ENCODE peak calls at places on chromosomes 1 and 21, in five cellular contexts. Z is HepG2, I is K562, B is HCT116, F is GM12878. C is an unnamed sample.

GRCh38 chr1:169858467-169858866 is 35.2 kb downstream of the SCYL3 start:
- DNase-seq in Z (no peak), F (no peak), I (no peak), B (no peak), C (peak; percentile 45)

GRCh38 chr1:243465738-243466137 is 209.9 kb downstream of the SDCCAG8 start:
- DNase-seq in I (no peak), F (no peak), Z (no peak), B (no peak), C (no peak)

GRCh38 chr21:44285547-44285992 is at the start of gene AIRE:
- DNase-seq in Z (no peak), I (no peak), F (no peak), B (no peak), C (no peak)

GRCh38 chr1:201137579-201138310 is 10.8 kb upstream of the ASCL5 start:
- DNase-seq in Z (no peak), B (no peak), I (no peak), F (no peak), C (no peak)

GRCh38 chr1:223423641-223424233 is 30.5 kb downstream of the CCDC185 start:
- DNase-seq in F (no peak), I (no peak), B (peak; percentile 6), Z (no peak), C (no peak)

GRCh38 chr1:177952249-177952648 is 17.6 kb downstream of the SEC16B start:
- DNase-seq in B (no peak), I (no peak), Z (no peak), F (no peak), C (no peak)

GRCh38 chr1:156146006-156146748 is 7.2 kb upstream of the SEMA4A start:
- DNase-seq in B (peak; percentile 74), I (peak; percentile 66), F (peak; percentile 66), Z (peak; percentile 86), C (peak; percentile 92)

GRCh38 chr1:42484382-42484781 is 21.3 kb downstream of the CCDC30 start:
- DNase-seq in B (no peak), I (no peak), Z (peak; percentile 7), F (no peak), C (no peak)

GRCh38 chr1:172845371-172845770 is 186.5 kb downstream of the FASLG start:
- DNase-seq in B (no peak), Z (no peak), F (no peak), I (no peak), C (no peak)

GRCh38 chr1:31714442-31715096 is 10.8 kb upstream of the COL16A1 start:
- DNase-seq in F (no peak), Z (peak; percentile 39), I (peak; percentile 67), B (no peak), C (no peak)

GRCh38 chr1:183030053-183030452 is 6.8 kb downstream of the LAMC1 start:
- DNase-seq in F (no peak), B (no peak), I (no peak), Z (peak; percentile 97), C (no peak)

DNA sequence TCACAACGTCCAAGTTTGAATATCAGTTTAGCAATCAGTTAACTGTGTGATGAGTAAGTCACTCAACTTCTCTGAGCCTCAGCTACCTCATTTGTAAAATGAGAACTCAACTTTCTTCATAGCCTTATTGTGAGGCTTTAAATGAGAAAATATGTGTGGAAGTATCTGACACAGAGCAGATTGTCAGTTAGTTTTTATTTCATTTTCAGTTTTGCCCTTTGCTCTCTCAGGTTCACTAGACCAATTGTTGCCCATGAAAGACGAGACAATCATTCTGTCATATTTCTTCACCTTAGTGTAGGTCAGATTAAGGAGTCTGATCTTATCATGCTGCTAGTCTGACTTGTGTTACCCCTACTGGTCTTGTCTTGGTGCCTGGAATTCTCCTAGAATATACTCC is 232.8 kb upstream of the PTBP2 start:
- DNase-seq in Z (no peak), I (no peak), F (no peak), B (no peak), C (no peak)
- TF ChIP-seq JUND in Z (no peak), I (no peak), F (no peak), B (no peak), C (no peak)

DNA sequence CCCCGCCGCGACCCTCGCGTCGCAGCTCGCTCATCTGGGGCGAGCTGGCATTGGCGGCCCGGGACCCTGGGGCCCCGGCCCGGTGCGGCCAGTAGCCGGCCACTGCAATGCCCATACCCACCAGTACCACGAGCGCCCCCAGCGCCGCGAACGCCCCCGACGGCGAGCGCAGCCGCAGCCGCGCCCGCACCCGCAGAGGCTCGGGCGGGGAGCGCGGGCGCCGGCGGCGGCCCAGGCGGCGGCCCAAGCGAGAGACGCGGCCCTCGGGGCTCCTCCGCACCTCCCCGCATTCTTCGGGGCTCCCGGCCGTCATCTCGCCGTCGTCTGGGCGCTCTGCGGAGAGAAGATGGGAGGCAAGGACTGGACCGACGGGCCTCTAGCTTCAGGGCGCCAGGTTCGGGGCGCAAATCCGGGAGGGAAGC is 2.2 kb downstream of the TMEM200B start:
- DNase-seq in Z (no peak), I (no peak), B (no peak), F (no peak), C (no peak)
- TF ChIP-seq JUND in Z (no peak), I (no peak), B (no peak), F (no peak), C (no peak)

GRCh38 chr1:111736548-111737215 is 2.5 kb downstream of the INKA2 start:
- DNase-seq in B (no peak), F (no peak), I (no peak), Z (no peak), C (no peak)
- TF ChIP-seq JUND in B (no peak), F (no peak), I (no peak), Z (no peak), C (no peak)

GRCh38 chr21:38303300-38303699 is 46.5 kb downstream of the KCNJ15 start:
- DNase-seq in B (no peak), F (no peak), Z (no peak), I (no peak), C (no peak)
- TF ChIP-seq JUND in B (no peak), F (no peak), Z (no peak), I (no peak), C (no peak)

DNA sequence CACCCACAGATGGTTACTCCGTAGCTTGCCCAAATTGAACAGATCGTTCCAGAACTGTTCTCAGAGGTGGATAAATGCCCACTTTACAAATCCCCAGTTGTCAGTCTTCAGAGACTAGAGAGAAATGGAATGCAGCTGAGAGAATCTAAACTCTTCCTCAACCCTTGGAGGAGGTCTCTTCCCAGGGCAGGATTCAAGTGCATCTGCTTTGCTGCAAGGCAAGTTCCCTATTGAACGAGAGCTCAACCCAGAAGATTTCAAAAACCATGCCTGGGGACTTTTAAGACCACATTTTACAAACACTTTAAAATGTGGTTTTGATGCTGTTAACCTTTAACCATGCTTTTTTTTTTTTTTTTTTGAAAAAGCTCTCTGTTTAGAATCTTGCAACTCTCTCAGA is 987.9 kb upstream of the ADAMTS5 start:
- DNase-seq in B (no peak), F (no peak), Z (no peak), I (no peak), C (no peak)
- TF ChIP-seq JUND in B (no peak), F (no peak), Z (no peak), I (no peak), C (no peak)

DNA sequence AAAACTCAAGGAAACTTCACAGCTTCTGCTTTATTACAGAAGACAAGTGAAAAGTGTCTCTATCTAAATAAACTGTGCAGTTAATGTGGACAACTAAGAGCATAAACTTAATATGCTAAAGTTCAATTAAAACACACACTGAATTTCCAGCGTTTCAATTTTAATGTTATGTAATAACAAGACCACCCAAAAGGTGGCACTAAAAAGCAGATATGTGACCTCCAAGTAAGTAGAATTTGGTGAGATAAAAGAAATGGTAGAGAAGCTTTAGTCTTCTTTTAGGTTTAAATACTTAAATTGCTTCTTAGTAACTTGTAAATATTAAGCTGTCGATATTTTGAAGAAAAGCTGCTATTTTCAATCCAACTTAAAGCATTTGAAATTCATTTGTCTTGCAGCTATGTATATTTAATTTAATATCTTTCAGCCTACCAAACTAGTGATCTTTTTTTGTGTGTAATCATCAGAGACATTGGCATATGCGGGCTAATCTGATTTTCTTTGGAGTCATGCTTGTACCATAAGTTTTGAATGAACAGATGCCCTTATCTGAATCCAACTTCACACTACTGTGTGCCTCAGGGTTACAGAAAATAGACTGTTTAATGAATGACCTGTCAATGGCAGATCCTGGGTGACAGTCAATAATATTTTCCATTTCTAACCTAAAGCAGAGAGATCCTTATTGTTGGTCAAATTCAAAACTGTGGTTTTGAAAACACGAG is 36.5 kb upstream of the ADAMTS1 start:
- DNase-seq in B (no peak), Z (no peak), F (no peak), I (no peak), C (no peak)
- TF ChIP-seq JUND in B (no peak), Z (no peak), F (no peak), I (no peak), C (no peak)

DNA sequence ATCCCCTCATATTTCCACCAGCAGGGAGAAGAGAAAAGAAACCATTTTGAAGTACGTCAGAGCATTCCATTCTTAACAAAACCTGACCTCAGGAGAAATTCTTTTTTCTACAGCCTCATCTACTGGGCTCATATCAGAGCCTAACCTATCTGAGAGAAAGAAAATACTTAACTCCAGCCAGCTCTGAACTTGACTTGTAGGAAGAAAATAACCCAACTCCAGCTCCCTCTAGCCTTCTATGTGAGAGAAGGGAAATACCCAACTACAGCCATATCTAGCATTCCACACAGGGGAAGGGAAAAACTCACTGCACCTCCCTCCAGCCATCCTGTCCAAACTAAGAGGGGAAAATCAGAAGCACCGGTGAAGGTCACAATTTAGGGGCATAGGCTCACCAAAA is 57.7 kb downstream of the SPATA6 start:
- DNase-seq in Z (no peak), F (no peak), I (no peak), B (no peak), C (no peak)
- TF ChIP-seq JUND in Z (no peak), F (no peak), I (no peak), B (no peak), C (no peak)

DNA sequence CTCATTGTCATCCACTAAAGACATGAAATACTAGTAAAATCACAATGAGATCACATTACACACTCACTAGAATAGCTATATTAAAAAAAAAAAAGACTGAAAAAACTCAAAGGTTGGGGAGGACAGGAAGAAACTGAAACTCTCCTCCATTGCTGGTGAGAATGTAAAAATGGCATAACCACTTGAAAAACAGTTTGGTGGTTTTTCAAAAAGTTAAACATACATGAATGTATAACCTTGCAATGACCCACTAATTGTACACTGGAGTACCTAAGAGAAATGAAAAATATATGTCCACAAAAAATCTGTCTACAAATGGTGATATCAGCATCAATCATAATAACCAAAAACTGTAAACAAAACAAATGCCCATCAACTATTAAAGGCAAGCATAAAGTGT is 44.0 kb downstream of the NRIP1 start:
- DNase-seq in B (no peak), F (no peak), I (no peak), Z (no peak), C (no peak)
- TF ChIP-seq JUND in B (no peak), F (no peak), I (no peak), Z (no peak), C (no peak)

GRCh38 chr21:34311561-34312330 is 52.1 kb upstream of the KCNE2 start:
- DNase-seq in B (no peak), F (no peak), Z (no peak), I (no peak), C (no peak)
- TF ChIP-seq JUND in B (no peak), F (no peak), Z (no peak), I (no peak), C (no peak)

C was measured in T47D.